ENCODE peak calls at places on chromosomes 1 and 21, in six cellular contexts. V, N, Q, T, R and A are unnamed samples.

GRCh38 chr1:47837866-47838561 is 159.2 kb downstream of the TRABD2B start:
- DNase-seq in T (no peak), V (no peak), N (peak), Q (no peak), R (no peak), A (no peak)

GRCh38 chr1:42935313-42935624 is 23.4 kb downstream of the SLC2A1 start:
- DNase-seq in V (no peak), Q (no peak), N (peak), T (peak), R (no peak), A (no peak)

GRCh38 chr1:3625151-3625907 is 514 bp downstream of the TPRG1L start:
- DNase-seq in T (no peak), Q (peak), V (peak), R (peak), N (no peak), A (peak)

GRCh38 chr1:43319288-43319687 is 18.3 kb upstream of the MPL start:
- DNase-seq in T (no peak), R (no peak), Q (no peak), N (peak), V (no peak), A (no peak)

GRCh38 chr1:156860639-156861423 is at the start of gene NTRK1:
- DNase-seq in Q (peak), N (no peak), V (peak), T (peak), R (no peak), A (peak)

GRCh38 chr1:42002220-42002619 is 83.5 kb upstream of the HIVEP3 start:
- DNase-seq in R (no peak), T (no peak), N (no peak), V (no peak), Q (no peak), A (no peak)

GRCh38 chr1:192439373-192440025 is 122.7 kb downstream of the RGS21 start:
- DNase-seq in Q (no peak), V (peak), R (peak), T (no peak), N (no peak), A (no peak)

GRCh38 chr21:33660406-33660805 is 18.1 kb downstream of the ITSN1 start:
- DNase-seq in V (no peak), N (no peak), T (no peak), R (no peak), Q (peak), A (no peak)

GRCh38 chr1:201760516-201760915 is 68.4 kb upstream of the IPO9 start:
- DNase-seq in N (no peak), R (peak), Q (peak), T (no peak), V (no peak), A (peak)

GRCh38 chr21:17513214-17514123 is 626 bp downstream of the CXADR start:
- DNase-seq in N (peak), V (peak), T (peak), R (peak), Q (peak), A (peak)

GRCh38 chr1:61742620-61743431 is 546 bp downstream of the PATJ start:
- DNase-seq in N (no peak), Q (peak), T (no peak), R (peak), V (peak), A (peak)

GRCh38 chr1:209769956-209770355 is 14.1 kb downstream of the TRAF3IP3 start:
- DNase-seq in Q (peak), T (no peak), N (no peak), R (no peak), V (no peak), A (no peak)

GRCh38 chr1:25068829-25069228 is 138.8 kb upstream of the RUNX3 start:
- DNase-seq in R (no peak), T (no peak), Q (no peak), V (no peak), N (peak), A (no peak)

GRCh38 chr1:155177192-155177917 is 3.7 kb downstream of the TRIM46 start:
- DNase-seq in V (peak), Q (no peak), N (peak), R (no peak), T (no peak), A (no peak)

GRCh38 chr1:30704271-30704670 is 19.1 kb downstream of the MATN1 start:
- DNase-seq in N (peak), R (peak), V (no peak), Q (peak), T (no peak), A (no peak)

GRCh38 chr1:19514391-19514831 is 29.1 kb upstream of the CAPZB start:
- DNase-seq in T (no peak), N (no peak), Q (peak), R (peak), V (no peak), A (no peak)

GRCh38 chr1:24186711-24186992 is 437 bp downstream of the IFNLR1 start:
- DNase-seq in T (no peak), V (no peak), R (no peak), Q (no peak), N (no peak), A (no peak)

GRCh38 chr1:210250665-210250997 is 18.0 kb downstream of the SERTAD4 start:
- DNase-seq in V (peak), R (no peak), Q (peak), N (no peak), T (no peak), A (peak)

GRCh38 chr1:157134442-157134841 is 3.8 kb downstream of the ETV3 start:
- DNase-seq in R (no peak), Q (no peak), T (no peak), V (no peak), N (no peak), A (no peak)

GRCh38 chr1:6956488-6957159 is 171.4 kb downstream of the CAMTA1 start:
- DNase-seq in R (no peak), V (peak), Q (no peak), N (no peak), T (no peak), A (peak)

GRCh38 chr21:32423320-32423719 is 10.8 kb downstream of the EVA1C start:
- DNase-seq in N (no peak), R (peak), T (no peak), V (peak), Q (peak), A (no peak)

GRCh38 chr1:235923466-235924008 is 56.8 kb upstream of the LYST start:
- DNase-seq in N (no peak), R (peak), V (peak), T (no peak), Q (peak), A (no peak)

GRCh38 chr1:245079021-245079609 is 75.7 kb upstream of the KIF26B start:
- DNase-seq in N (no peak), T (no peak), Q (peak), V (peak), R (peak), A (peak)

GRCh38 chr21:46156678-46157077 is 1.3 kb upstream of the FTCD start:
- DNase-seq in R (no peak), Q (no peak), T (no peak), V (no peak), N (no peak), A (no peak)

GRCh38 chr1:155195201-155196102 is 12.2 kb downstream of the THBS3 start:
- DNase-seq in R (no peak), N (no peak), T (peak), V (no peak), Q (no peak), A (peak)

GRCh38 chr1:47184771-47185677 is 4.8 kb downstream of the PDZK1IP1 start:
- DNase-seq in N (peak), V (no peak), R (no peak), Q (no peak), T (no peak), A (no peak)

GRCh38 chr1:47564570-47564969 is 126.7 kb downstream of the FOXD2 start:
- DNase-seq in N (no peak), V (no peak), T (no peak), R (no peak), Q (no peak), A (peak)

GRCh38 chr1:17757426-17757825 is 2.3 kb downstream of the ACTL8 start:
- DNase-seq in R (no peak), V (no peak), T (no peak), Q (no peak), N (no peak), A (no peak)

GRCh38 chr21:36178349-36178748 is 21.7 kb downstream of the DOP1B start:
- DNase-seq in T (no peak), V (no peak), N (no peak), Q (no peak), R (no peak), A (no peak)

GRCh38 chr1:3599816-3600215 is 11.5 kb downstream of the MEGF6 start:
- DNase-seq in T (no peak), V (no peak), N (no peak), Q (no peak), R (no peak), A (no peak)

GRCh38 chr1:8026976-8027747 is 1.1 kb upstream of the ERRFI1 start:
- DNase-seq in N (peak), V (peak), R (peak), T (no peak), Q (peak), A (peak)

GRCh38 chr1:152924191-152924590 is 15.8 kb downstream of the IVL start:
- DNase-seq in Q (no peak), V (no peak), R (no peak), N (no peak), T (no peak), A (peak)

GRCh38 chr1:163056832-163057231 is 12.3 kb upstream of the RGS4 start:
- DNase-seq in Q (peak), V (peak), R (peak), T (no peak), N (no peak), A (no peak)

GRCh38 chr1:163069142-163069541 is at the start of gene RGS4:
- DNase-seq in R (peak), Q (peak), V (peak), N (no peak), T (no peak), A (peak)

GRCh38 chr1:114386129-114387037 is 124.6 kb downstream of the TRIM33 start:
- DNase-seq in R (no peak), Q (no peak), T (no peak), N (no peak), V (no peak), A (no peak)

GRCh38 chr1:160211010-160211790 is 6.0 kb downstream of the PEA15 start:
- DNase-seq in T (no peak), V (no peak), N (no peak), R (no peak), Q (peak), A (peak)

GRCh38 chr21:42834730-42835191 is 44.6 kb downstream of the WDR4 start:
- DNase-seq in V (peak), T (no peak), Q (no peak), R (no peak), N (peak), A (no peak)

GRCh38 chr1:205319081-205320018 is 2.2 kb downstream of the NUAK2 start:
- DNase-seq in V (peak), N (peak), R (peak), Q (peak), T (peak), A (no peak)

GRCh38 chr21:37139154-37139553 is 66.1 kb downstream of the TTC3 start:
- DNase-seq in N (no peak), T (no peak), R (no peak), V (peak), Q (no peak), A (no peak)

GRCh38 chr1:166884040-166884642 is 8.1 kb upstream of the TADA1 start:
- DNase-seq in Q (peak), R (peak), T (no peak), N (peak), V (no peak), A (peak)

GRCh38 chr1:99266731-99267130 is 2.4 kb downstream of the PLPPR4 start:
- DNase-seq in Q (peak), N (no peak), V (peak), R (peak), T (no peak), A (no peak)

GRCh38 chr1:99269321-99269720 is 5.0 kb downstream of the PLPPR4 start:
- DNase-seq in T (no peak), R (no peak), Q (no peak), V (no peak), N (no peak), A (no peak)

GRCh38 chr1:99268021-99268420 is 3.7 kb downstream of the PLPPR4 start:
- DNase-seq in Q (no peak), R (peak), T (no peak), N (no peak), V (no peak), A (no peak)

GRCh38 chr1:99264201-99265021 is at the start of gene PLPPR4:
- DNase-seq in R (peak), N (peak), V (peak), T (no peak), Q (peak), A (peak)

GRCh38 chr1:99265124-99265523 is 832 bp downstream of the PLPPR4 start:
- DNase-seq in V (no peak), N (no peak), T (no peak), R (no peak), Q (no peak), A (no peak)
- H3K4me3 ChIP-seq in V (peak), N (peak), T (no peak), R (no peak), Q (no peak), A (peak)

DNA sequence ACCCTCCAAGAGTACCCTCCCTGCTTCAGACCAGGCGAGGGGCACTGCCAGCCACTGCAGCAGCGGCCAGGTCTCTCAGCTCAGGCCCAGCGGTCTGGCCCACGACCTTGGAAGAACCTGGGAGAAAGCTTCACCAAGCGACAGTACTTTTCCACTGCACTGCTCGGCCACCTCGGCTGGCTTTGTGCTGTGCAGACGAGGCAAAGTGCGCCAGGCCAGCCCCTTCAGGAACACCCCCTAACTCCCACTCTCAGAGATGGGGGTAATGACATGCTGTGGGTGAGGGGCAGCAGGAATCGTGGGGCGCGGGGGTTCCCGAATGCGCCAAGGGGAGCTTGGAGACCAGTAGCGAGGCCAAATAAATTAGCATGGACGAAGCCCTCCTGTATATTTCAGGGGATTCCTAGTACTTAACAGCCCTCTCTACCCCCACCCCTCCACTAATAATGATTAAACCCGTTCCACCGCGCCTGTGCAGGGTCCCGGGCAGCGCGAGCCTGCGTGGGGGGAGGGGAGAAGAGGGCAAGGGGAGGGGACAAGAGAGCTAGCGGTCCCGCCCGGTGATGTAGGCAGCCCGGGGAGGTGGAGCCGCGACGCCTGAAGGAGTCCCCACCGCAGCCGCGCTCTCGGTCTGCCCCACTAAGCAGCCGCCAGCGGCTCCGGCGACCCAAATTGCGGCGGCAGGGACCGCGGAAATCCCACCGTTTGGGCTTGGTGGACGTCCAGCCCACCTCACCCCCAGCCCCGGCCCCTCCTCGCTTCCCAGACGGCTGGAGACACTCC is at the start of gene FAM43B:
- DNase-seq in R (peak), N (peak), Q (peak), T (no peak), V (no peak), A (peak)
- H3K4me3 ChIP-seq in R (peak), N (peak), Q (peak), T (no peak), V (peak), A (peak)

GRCh38 chr1:26677306-26678115 is 18.3 kb upstream of the ARID1A start:
- DNase-seq in T (peak), Q (peak), V (peak), N (peak), R (peak), A (peak)
- H3K4me3 ChIP-seq in T (no peak), Q (no peak), V (peak), N (peak), R (no peak), A (no peak)

GRCh38 chr1:243481101-243481500 is 225.3 kb downstream of the SDCCAG8 start:
- DNase-seq in V (no peak), R (no peak), T (no peak), Q (no peak), N (no peak), A (no peak)

GRCh38 chr1:243483952-243484351 is 228.1 kb downstream of the SDCCAG8 start:
- DNase-seq in Q (no peak), T (no peak), R (no peak), N (no peak), V (no peak), A (no peak)

GRCh38 chr1:243483084-243483845 is 227.4 kb downstream of the SDCCAG8 start:
- DNase-seq in V (no peak), R (no peak), N (no peak), T (no peak), Q (no peak), A (peak)

GRCh38 chr1:243487036-243487648 is 231.3 kb downstream of the SDCCAG8 start:
- DNase-seq in Q (no peak), V (no peak), R (no peak), N (no peak), T (no peak), A (no peak)

GRCh38 chr1:243482237-243483022 is 226.6 kb downstream of the SDCCAG8 start:
- DNase-seq in R (peak), V (peak), T (no peak), Q (peak), N (no peak), A (peak)
- H3K4me3 ChIP-seq in R (no peak), V (no peak), T (peak), Q (no peak), N (peak), A (peak)

DNA sequence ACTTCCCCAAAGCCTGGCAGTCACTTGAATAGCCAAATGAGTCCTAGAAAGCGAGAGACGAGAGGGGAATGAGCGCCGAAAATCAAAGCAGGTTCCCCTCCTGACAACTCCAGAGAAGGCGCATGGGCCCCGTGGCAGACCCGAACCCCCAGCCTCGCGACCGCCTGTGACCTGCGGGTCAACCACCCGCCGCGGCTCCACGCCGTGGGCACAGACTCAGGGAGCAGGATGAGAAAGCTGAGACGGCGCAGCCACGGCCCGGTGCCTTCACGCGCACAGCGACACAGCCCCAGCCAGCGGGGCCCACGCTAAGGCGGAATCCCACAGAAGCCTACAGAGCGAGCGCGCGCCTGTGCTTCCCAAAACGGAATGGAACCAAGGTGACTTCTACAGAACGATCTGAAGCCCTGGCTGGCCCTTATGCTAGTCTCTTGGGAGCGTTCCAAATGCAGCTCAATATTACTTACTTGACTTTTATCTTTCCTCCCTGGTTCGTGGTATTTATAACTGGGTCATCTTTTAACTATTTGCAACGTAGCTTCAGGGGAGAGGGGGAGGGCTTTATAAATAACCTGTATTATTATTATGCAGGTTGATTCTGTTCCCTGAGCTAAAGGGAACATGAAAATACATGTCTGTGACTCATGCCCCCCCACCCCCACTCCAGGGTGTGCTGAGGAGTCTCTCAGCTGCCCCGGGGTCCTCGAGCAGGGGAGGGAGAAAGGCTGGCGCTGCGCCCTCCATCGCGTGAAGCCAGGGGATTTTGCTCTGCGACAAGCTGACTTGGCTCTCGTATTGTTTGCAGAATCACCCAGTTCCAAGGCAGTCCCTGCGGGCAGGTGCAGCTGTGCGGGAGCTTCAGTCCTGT is 1.7 kb downstream of the TSPEAR start:
- DNase-seq in N (peak), Q (no peak), T (no peak), V (peak), R (no peak), A (peak)
- H3K4me3 ChIP-seq in N (peak), Q (no peak), T (peak), V (peak), R (no peak), A (peak)